ENCODE peak calls at places on chromosomes 2 and 18, in five cellular contexts. T is RPMI8226, D is GM12892, Z is tibial nerve, U is HCEC 1CT. E is an unnamed sample.

GRCh38 chr2:21694079-21694478 is 570.3 kb downstream of the TDRD15 start:
- DNase-seq in T (no peak), D (no peak), Z (no peak), U (no peak), E (no peak)

GRCh38 chr18:56975276-56975675 is 171.6 kb upstream of the BOD1L2 start:
- DNase-seq in T (no peak), D (no peak), Z (no peak), U (no peak), E (no peak)

GRCh38 chr2:8676915-8677645 is 4.8 kb upstream of the ID2 start:
- DNase-seq in T (no peak), D (no peak), Z (no peak), U (no peak), E (peak; percentile 35)

GRCh38 chr2:48189552-48190228 is 283.4 kb upstream of the FBXO11 start:
- DNase-seq in T (no peak), D (no peak), Z (peak; percentile 49), U (no peak), E (peak; percentile 19)

GRCh38 chr2:71933467-71934319 is 214.0 kb downstream of the CYP26B1 start:
- DNase-seq in T (no peak), D (no peak), Z (no peak), U (peak; percentile 17), E (peak; percentile 21)

GRCh38 chr2:159744363-159744762 is 32.1 kb downstream of the MARCHF7 start:
- DNase-seq in T (no peak), D (no peak), Z (no peak), U (peak; percentile 9), E (no peak)

GRCh38 chr2:235712176-235712575 is 218.3 kb downstream of the AGAP1 start:
- DNase-seq in T (no peak), D (no peak), Z (no peak), U (no peak), E (no peak)

GRCh38 chr2:201972621-201973255 is 60.9 kb upstream of the FZD7 start:
- DNase-seq in T (no peak), D (no peak), Z (no peak), U (no peak), E (no peak)

GRCh38 chr2:237799060-237799428 is 465 bp downstream of the RBM44 start:
- DNase-seq in T (no peak), D (no peak), Z (no peak), U (no peak), E (no peak)

GRCh38 chr2:168037772-168038171 is 209.6 kb downstream of the STK39 start:
- DNase-seq in T (no peak), D (no peak), Z (no peak), U (no peak), E (no peak)

GRCh38 chr2:134218928-134219707 is 34.8 kb upstream of the MGAT5 start:
- DNase-seq in T (no peak), D (no peak), Z (peak; percentile 40), U (no peak), E (peak; percentile 35)

GRCh38 chr2:173752152-173752551 is 213.0 kb downstream of the SP3 start:
- DNase-seq in T (peak; percentile 14), D (no peak), Z (no peak), U (peak; percentile 3), E (no peak)

GRCh38 chr2:137187258-137187657 is 421.9 kb downstream of the THSD7B start:
- DNase-seq in T (no peak), D (no peak), Z (no peak), U (no peak), E (no peak)

GRCh38 chr2:55150834-55151233 is 81.3 kb downstream of the CLHC1 start:
- DNase-seq in T (peak; percentile 37), D (no peak), Z (no peak), U (no peak), E (no peak)

GRCh38 chr2:196606516-196606915 is 33.0 kb upstream of the CCDC150 start:
- DNase-seq in T (no peak), D (no peak), Z (no peak), U (no peak), E (no peak)

GRCh38 chr2:208350610-208351009 is 56.0 kb upstream of the PTH2R start:
- DNase-seq in T (no peak), D (no peak), Z (no peak), U (peak; percentile 70), E (no peak)

GRCh38 chr18:984004-984403 is 79.3 kb downstream of the ADCYAP1 start:
- DNase-seq in T (no peak), D (no peak), Z (no peak), U (no peak), E (no peak)

GRCh38 chr2:100813527-100813926 is 6.4 kb upstream of the NPAS2 start:
- DNase-seq in T (no peak), D (no peak), Z (no peak), U (peak; percentile 69), E (no peak)

GRCh38 chr2:69946351-69947077 is 14.9 kb downstream of the ASPRV1 start:
- DNase-seq in T (no peak), D (peak; percentile 41), Z (no peak), U (peak; percentile 77), E (no peak)

GRCh38 chr2:191739194-191739593 is 61.3 kb downstream of the NABP1 start:
- DNase-seq in T (no peak), D (no peak), Z (no peak), U (no peak), E (no peak)

GRCh38 chr2:101251844-101252407 is 760 bp upstream of the CNOT11 start:
- DNase-seq in T (peak; percentile 67), D (no peak), Z (no peak), U (no peak), E (peak; percentile 69)

GRCh38 chr2:94873362-94874276 is 2.4 kb downstream of the TEKT4 start:
- DNase-seq in T (no peak), D (peak; percentile 7), Z (no peak), U (no peak), E (no peak)

GRCh38 chr2:19797871-19798270 is 103.9 kb downstream of the TTC32 start:
- DNase-seq in T (no peak), D (no peak), Z (no peak), U (no peak), E (no peak)

GRCh38 chr2:132374551-132374950 is 42.1 kb upstream of the GPR39 start:
- DNase-seq in T (no peak), D (no peak), Z (no peak), U (peak; percentile 45), E (no peak)

GRCh38 chr2:240952496-240953246 is 45.7 kb upstream of the SNED1 start:
- DNase-seq in T (no peak), D (no peak), Z (no peak), U (no peak), E (peak; percentile 14)

GRCh38 chr2:67974564-67975430 is 88.0 kb downstream of the C1D start:
- DNase-seq in T (peak; percentile 25), D (no peak), Z (peak; percentile 32), U (no peak), E (no peak)

GRCh38 chr18:39799010-39799409 is 2156.0 kb upstream of the PIK3C3 start:
- DNase-seq in T (peak; percentile 73), D (no peak), Z (no peak), U (peak; percentile 53), E (peak; percentile 31)

GRCh38 chr2:227834423-227834822 is 20.8 kb downstream of the CCL20 start:
- DNase-seq in T (no peak), D (no peak), Z (no peak), U (peak; percentile 60), E (no peak)

GRCh38 chr2:127631997-127632581 is 13.9 kb upstream of the GPR17 start:
- DNase-seq in T (no peak), D (no peak), Z (no peak), U (no peak), E (no peak)

GRCh38 chr18:38801640-38802039 is 1236.0 kb upstream of the CELF4 start:
- DNase-seq in T (no peak), D (no peak), Z (no peak), U (no peak), E (no peak)

GRCh38 chr2:237195396-237196119 is 109.9 kb downstream of the COPS8 start:
- DNase-seq in T (no peak), D (no peak), Z (peak; percentile 4), U (no peak), E (no peak)

GRCh38 chr2:223969856-223970255 is 12.6 kb downstream of the MRPL44 start:
- DNase-seq in T (no peak), D (no peak), Z (no peak), U (peak; percentile 39), E (no peak)

GRCh38 chr2:27960237-27960912 is 69.8 kb downstream of the BABAM2 start:
- DNase-seq in T (peak; percentile 22), D (no peak), Z (no peak), U (peak; percentile 92), E (no peak)

GRCh38 chr2:176813526-176814179 is 398.9 kb upstream of the HNRNPA3 start:
- DNase-seq in T (no peak), D (no peak), Z (no peak), U (no peak), E (no peak)